ENCODE peak calls at places on chromosomes 5 and 9, in four cellular contexts. V, M, Z and S are unnamed samples.

GRCh38 chr5:66118294-66118693 is 25.8 kb upstream of the SREK1 start:
- DNase-seq in V (no peak), M (no peak), Z (no peak), S (no peak)

GRCh38 chr9:95224371-95225015 is 93.0 kb downstream of the FANCC start:
- DNase-seq in V (no peak), M (no peak), Z (no peak), S (no peak)

GRCh38 chr9:36748322-36748899 is 175.7 kb downstream of the MELK start:
- DNase-seq in V (peak; percentile 82), M (peak; percentile 76), Z (peak; percentile 38), S (peak; percentile 58)

GRCh38 chr5:177067491-177067890 is 19.2 kb upstream of the FGFR4 start:
- DNase-seq in V (no peak), M (no peak), Z (no peak), S (no peak)

GRCh38 chr5:10691826-10692785 is 68.9 kb downstream of the DAP start:
- DNase-seq in V (no peak), M (no peak), Z (no peak), S (no peak)

GRCh38 chr5:171492781-171493180 is 73.3 kb downstream of the FGF18 start:
- DNase-seq in V (no peak), M (peak; percentile 55), Z (no peak), S (peak; percentile 18)

GRCh38 chr9:115138151-115138550 is 20.2 kb upstream of the TNC start:
- DNase-seq in V (no peak), M (no peak), Z (peak; percentile 26), S (no peak)

GRCh38 chr9:88657893-88658292 is 122.9 kb downstream of the NXNL2 start:
- DNase-seq in V (no peak), M (no peak), Z (no peak), S (no peak)

GRCh38 chr5:127398508-127398907 is 107.9 kb downstream of the MEGF10 start:
- DNase-seq in V (no peak), M (no peak), Z (no peak), S (no peak)

GRCh38 chr5:56512314-56512996 is 279.3 kb upstream of the ANKRD55 start:
- DNase-seq in V (no peak), M (no peak), Z (no peak), S (no peak)

GRCh38 chr9:29750062-29750461 is 2176.8 kb upstream of the C9orf72 start:
- DNase-seq in V (no peak), M (no peak), Z (peak; percentile 12), S (peak; percentile 17)

GRCh38 chr5:159965031-159965837 is 43.7 kb upstream of the TTC1 start:
- DNase-seq in V (peak; percentile 76), M (peak; percentile 85), Z (peak; percentile 29), S (peak; percentile 62)

GRCh38 chr9:1708215-1708614 is 306.9 kb upstream of the SMARCA2 start:
- DNase-seq in V (no peak), M (no peak), Z (no peak), S (no peak)

GRCh38 chr5:54385994-54386393 is 69.5 kb upstream of the HSPB3 start:
- DNase-seq in V (no peak), M (no peak), Z (no peak), S (peak; percentile 52)

GRCh38 chr5:143964919-143965318 is 153.0 kb downstream of the HMHB1 start:
- DNase-seq in V (peak; percentile 8), M (no peak), Z (no peak), S (no peak)

GRCh38 chr9:136133191-136133958 is 14.7 kb upstream of the TMEM250 start:
- DNase-seq in V (peak; percentile 81), M (peak; percentile 87), Z (no peak), S (peak; percentile 72)

GRCh38 chr5:127447822-127448221 is 69.6 kb upstream of the PRRC1 start:
- DNase-seq in V (no peak), M (no peak), Z (no peak), S (no peak)

GRCh38 chr5:58447231-58447630 is 12.7 kb downstream of the PLK2 start:
- DNase-seq in V (no peak), M (no peak), Z (no peak), S (no peak)

GRCh38 chr5:54624671-54625583 is 107.4 kb downstream of the SNX18 start:
- DNase-seq in V (no peak), M (no peak), Z (no peak), S (peak; percentile 49)

GRCh38 chr5:131265318-131265803 is 1.5 kb downstream of the CDC42SE2 start:
- DNase-seq in V (peak; percentile 46), M (peak; percentile 23), Z (no peak), S (peak; percentile 45)

GRCh38 chr9:128902351-128903078 is 18.3 kb upstream of the PHYHD1 start:
- DNase-seq in V (no peak), M (no peak), Z (peak; percentile 96), S (no peak)
- H3K4me3 ChIP-seq in V (no peak overlapping the region), M (no peak overlapping the region), Z (no peak overlapping the region), S (no peak overlapping the region)

DNA sequence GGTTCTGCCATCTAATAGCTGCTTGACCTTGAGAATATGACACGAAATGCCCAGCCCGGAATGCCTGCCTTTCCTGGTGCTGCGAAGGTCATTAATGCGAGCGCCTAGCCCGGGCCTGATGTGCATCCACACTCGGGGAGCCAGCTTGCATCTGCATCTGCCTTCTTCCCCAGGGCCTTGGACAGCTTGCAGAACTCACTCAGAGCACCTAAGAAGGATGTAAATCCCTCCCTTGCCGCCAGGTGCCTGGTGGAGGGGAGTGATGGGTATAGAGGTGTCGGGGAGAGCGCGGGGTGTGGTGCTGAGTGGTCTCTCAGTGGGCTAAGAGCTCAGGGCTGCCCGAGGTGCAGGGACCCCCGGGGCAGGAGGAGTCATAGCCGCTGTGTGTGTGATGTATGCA is 127.2 kb downstream of the MRPL36 start:
- DNase-seq in V (no peak), M (peak; percentile 70), Z (no peak), S (no peak)
- TF ChIP-seq EZH2 in V (no peak), M (no peak), Z (no peak), S (no peak)

GRCh38 chr9:131677051-131677444 is 62.8 kb downstream of the RAPGEF1 start:
- DNase-seq in V (no peak), M (no peak), Z (no peak), S (no peak)
- H3K4me3 ChIP-seq in V (no peak overlapping the region), M (peak overlapping the region; percentile 33), Z (no peak overlapping the region), S (no peak overlapping the region)

DNA sequence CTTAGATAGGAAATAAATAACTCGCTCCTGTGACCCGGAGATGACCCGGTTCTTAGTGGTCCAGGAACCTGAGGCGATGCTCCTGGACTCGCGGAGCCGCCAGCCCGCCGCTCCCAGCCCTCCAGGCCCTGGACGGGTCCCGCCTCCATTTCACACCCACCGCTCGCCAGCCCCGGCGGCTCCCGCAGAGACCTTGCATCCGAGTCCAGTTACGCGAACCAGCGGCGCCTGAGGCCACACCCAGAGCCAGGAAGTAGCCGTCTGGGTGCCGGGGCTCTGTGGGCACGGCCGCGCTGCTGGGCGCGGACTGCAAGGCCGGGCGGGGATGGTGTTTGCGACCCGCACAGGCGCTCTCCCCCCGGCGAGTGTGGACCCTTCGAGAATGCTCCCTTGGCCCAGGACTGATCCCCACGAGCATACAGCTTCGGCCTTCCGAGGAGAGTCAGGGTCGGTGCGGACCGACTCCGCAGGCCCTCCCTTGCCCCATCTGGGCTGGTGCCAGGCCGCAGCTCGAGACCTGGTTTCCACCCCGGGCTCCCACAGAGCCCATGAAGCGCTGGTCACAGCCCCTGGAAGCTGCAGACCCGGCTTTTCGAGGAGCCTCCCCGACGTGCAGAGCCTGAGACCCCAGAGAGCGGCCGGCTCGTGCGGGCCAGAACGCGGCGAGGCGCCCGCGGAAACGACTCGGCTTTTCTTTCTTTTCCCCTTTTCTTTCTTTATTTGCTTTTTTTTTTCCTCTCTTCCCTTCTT is 5.2 kb upstream of the BARX1 start:
- DNase-seq in V (peak; percentile 51), M (peak; percentile 75), Z (no peak), S (no peak)
- TF ChIP-seq EZH2 in V (peak; percentile 96), M (no peak), Z (peak; percentile 84), S (no peak)

DNA sequence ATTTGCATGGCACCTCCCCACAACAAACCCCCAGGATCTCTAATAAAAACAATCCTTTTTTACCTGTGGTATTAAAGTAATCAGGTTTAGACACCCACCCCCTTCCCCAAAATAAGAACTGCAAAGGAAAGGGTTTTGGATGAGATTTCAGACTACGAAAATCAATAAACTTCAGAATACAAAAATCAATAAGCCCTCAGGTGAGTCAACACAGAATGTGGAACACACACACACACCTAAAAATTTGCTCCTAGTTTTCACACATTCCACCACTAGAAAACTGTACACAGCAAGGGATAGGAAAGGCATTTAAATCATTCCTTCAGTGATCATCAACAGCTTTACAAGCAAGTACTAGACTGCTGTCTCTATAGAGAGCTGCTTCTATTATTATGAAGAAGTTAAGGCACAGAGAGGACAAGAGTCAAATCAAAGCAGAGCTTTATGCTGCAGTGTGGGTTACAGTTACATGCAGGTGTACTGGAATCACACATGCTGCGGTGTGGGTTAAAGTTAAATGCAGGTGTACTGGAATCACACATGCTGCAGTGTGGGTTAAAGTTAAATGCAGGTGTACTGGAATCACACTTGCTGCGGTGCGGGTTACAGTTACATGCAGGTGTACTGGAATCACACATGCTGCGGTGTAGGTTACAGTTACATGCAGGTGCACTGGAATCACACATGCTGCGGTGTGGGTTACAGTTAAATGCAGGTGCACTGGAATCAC is 36.3 kb downstream of the PFDN1 start:
- DNase-seq in V (no peak), M (no peak), Z (no peak), S (no peak)
- H3K4me3 ChIP-seq in V (no peak overlapping the region), M (no peak overlapping the region), Z (no peak overlapping the region), S (no peak overlapping the region)

DNA sequence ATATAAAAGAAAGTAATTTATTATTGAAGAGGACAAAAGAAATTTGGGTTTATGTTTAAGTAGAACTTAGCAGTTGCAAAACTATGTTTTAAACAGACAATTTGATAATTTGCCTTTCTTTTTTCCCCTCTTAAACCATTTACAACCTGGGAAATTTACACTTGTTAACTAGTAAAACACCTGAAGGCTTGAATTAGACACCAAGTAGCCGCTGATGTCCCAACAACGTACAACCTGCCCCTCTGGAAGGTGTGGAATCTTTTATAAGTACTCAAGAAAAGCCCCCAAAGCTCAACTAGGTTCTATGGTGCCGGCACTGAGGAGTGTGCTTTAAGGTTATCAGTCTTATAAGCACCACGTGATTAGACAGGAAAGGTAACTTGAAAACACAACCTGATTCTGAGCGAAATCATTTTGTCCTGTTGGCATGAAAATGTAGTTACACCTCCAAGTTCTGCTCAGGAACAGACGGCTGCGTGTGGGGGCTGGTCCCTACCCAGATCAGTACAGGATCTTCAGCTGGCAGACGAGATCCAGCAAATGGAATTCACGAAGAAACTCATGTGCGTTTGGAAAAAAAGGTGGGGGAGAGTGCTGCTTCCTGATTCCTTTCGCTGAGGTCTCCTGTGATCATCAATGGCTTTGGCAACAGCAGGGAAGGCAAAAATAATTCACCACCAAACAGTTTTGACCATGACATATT is 195.6 kb downstream of the MEF2C start:
- DNase-seq in V (no peak), M (peak; percentile 34), Z (no peak), S (no peak)
- TF ChIP-seq EZH2 in V (peak; percentile 4), M (peak; percentile 64), Z (peak; percentile 24), S (no peak)